ENCODE peak calls at places on chromosome 12, in eight cellular contexts. Z is Peyer's patch; F is GM23248; U is neural progenitor cell; A is IMR-90; G is lower lobe of right lung; E is upper lobe of left lung; H is CD8-positive, alpha-beta T cell. W is an unnamed sample.

GRCh38 chr12:113781415-113782198 is 184.5 kb downstream of the RBM19 start:
- DNase-seq in H (no peak), F (peak; percentile 53), E (no peak), U (no peak), G (no peak), Z (no peak), A (peak; percentile 59), W (no peak)

GRCh38 chr12:119593578-119594398 is at the start of gene TMEM233:
- DNase-seq in H (no peak), U (peak; percentile 83), A (no peak), Z (no peak), F (no peak), G (peak; percentile 46), E (peak; percentile 84), W (no peak)

GRCh38 chr12:60148109-60148508 is 552.3 kb downstream of the SLC16A7 start:
- DNase-seq in G (no peak), H (no peak), A (peak; percentile 92), E (no peak), F (peak; percentile 94), U (no peak), Z (no peak), W (no peak)

GRCh38 chr12:22625671-22626251 is 790 bp downstream of the ETNK1 start:
- DNase-seq in E (no peak), F (peak; percentile 59), A (peak; percentile 29), Z (peak; percentile 66), H (peak; percentile 33), U (peak; percentile 82), G (peak; percentile 45), W (peak; percentile 26)

GRCh38 chr12:3222935-3223334 is 145.8 kb downstream of the TSPAN9 start:
- DNase-seq in F (no peak), U (no peak), A (no peak), H (no peak), E (no peak), G (no peak), Z (no peak), W (no peak)

GRCh38 chr12:85626031-85626781 is 210.0 kb downstream of the RASSF9 start:
- DNase-seq in F (peak; percentile 88), U (no peak), G (no peak), H (no peak), E (no peak), Z (no peak), A (peak; percentile 88), W (no peak)

GRCh38 chr12:109289004-109289403 is 20.1 kb downstream of the FOXN4 start:
- DNase-seq in G (no peak), Z (no peak), U (no peak), H (no peak), F (no peak), A (no peak), E (no peak), W (no peak)

GRCh38 chr12:139585-139984 is 73.0 kb downstream of the IQSEC3 start:
- DNase-seq in E (no peak), A (peak; percentile 20), F (peak; percentile 19), U (peak; percentile 69), H (no peak), G (peak; percentile 34), Z (no peak), W (no peak)

GRCh38 chr12:90062799-90063198 is 354.2 kb upstream of the ATP2B1 start:
- DNase-seq in G (no peak), Z (no peak), F (no peak), U (no peak), A (no peak), H (no peak), E (no peak), W (no peak)

GRCh38 chr12:130016194-130016593 is 112.4 kb upstream of the TMEM132D start:
- DNase-seq in G (no peak), H (no peak), E (no peak), F (no peak), Z (no peak), A (no peak), U (no peak), W (no peak)

GRCh38 chr12:29104495-29104894 is 44.6 kb upstream of the FAR2 start:
- DNase-seq in H (no peak), G (no peak), A (no peak), F (no peak), Z (no peak), E (no peak), U (no peak), W (peak; percentile 10)

GRCh38 chr12:129304532-129304931 is 451.3 kb downstream of the GLT1D1 start:
- DNase-seq in U (no peak), F (no peak), Z (no peak), E (no peak), G (peak; percentile 49), H (no peak), A (no peak), W (no peak)

GRCh38 chr12:24479131-24479530 is 469.8 kb downstream of the BCAT1 start:
- DNase-seq in Z (no peak), F (no peak), A (no peak), H (no peak), E (no peak), U (no peak), G (no peak), W (no peak)

GRCh38 chr12:131568336-131568735 is 142.6 kb upstream of the SFSWAP start:
- DNase-seq in H (no peak), E (no peak), F (no peak), G (no peak), A (no peak), U (no peak), Z (no peak), W (no peak)

DNA sequence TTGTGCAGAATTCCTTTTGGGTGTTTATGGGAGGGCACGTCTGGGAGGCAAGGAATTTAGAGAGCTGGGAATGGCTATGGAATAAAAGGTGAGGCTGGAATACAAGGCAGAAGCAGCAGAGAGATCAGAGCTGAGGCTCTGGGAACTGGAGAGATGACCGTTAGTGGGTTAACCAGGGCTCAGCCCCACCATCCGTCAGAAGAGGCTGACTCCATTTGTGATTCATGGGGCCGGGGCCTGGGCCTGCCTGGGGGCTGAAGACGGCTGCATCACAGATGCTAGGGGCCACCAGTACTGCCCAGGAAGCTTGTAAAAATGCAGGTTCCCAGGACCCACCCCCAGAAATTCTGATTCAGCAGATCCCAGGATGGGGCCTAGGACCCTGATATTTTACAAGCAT is 398.1 kb downstream of the MED13L start:
- DNase-seq in U (no peak), G (no peak), H (no peak), F (no peak), E (peak; percentile 20), A (no peak), Z (no peak), W (no peak)
- H3K4me3 ChIP-seq in U (no peak overlapping the region), G (no peak overlapping the region), H (no peak overlapping the region), F (no peak overlapping the region), E (no peak overlapping the region), A (no peak overlapping the region), Z (no peak overlapping the region), W (no peak overlapping the region)

DNA sequence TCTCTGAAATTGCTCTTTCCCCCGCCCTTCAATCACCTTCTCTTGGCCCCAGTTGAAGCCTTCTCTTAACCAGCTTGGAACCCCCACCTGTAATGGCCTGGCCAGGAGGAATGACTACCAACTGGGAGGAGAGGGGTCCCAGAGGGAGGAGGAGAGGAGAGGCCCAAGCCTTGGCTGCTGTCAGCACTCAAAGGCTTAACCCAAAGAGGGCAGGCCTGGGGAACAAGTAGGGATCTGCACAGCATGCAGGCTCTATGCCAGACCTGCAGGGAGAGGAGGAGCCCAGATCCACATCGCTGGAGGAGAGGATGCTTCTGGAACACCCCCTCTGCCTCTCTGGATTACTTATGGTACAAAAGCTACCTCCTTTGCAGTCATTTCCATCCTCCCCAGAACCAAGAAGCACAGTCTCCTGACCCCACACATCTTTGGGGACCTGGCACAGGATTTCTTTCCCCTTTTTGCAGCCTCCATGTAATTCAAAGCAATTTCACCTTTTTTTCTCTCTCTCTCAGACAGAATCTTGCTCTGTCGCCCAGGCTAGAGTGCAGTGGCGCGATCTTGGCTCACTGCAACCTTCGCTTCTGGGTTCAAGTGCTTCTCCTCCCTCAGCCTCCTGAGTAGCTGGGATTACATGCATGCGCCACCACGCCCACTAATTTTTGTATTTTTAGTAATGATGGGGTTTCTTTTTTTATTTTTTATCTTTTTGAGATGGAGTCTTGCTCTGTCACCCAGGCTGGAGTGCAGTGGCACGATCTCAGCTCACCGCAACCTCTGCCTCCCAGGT is 6.2 kb downstream of the RARG start:
- DNase-seq in U (peak; percentile 46), Z (no peak), H (no peak), G (peak; percentile 26), A (no peak), E (no peak), F (peak; percentile 43), W (no peak)
- H3K27ac ChIP-seq in U (no peak overlapping the region), Z (no peak overlapping the region), H (no peak overlapping the region), G (no peak overlapping the region), A (no peak overlapping the region), E (no peak overlapping the region), F (peak overlapping the region; percentile 99), W (no peak overlapping the region)

GRCh38 chr12:49160415-49160814 is 28.5 kb downstream of the TUBA1A start:
- DNase-seq in U (no peak), F (no peak), Z (no peak), G (no peak), H (no peak), A (no peak), E (no peak), W (no peak)
- H3K4me3 ChIP-seq in U (no peak overlapping the region), F (no peak overlapping the region), Z (no peak overlapping the region), G (no peak overlapping the region), H (no peak overlapping the region), A (no peak overlapping the region), E (no peak overlapping the region), W (no peak overlapping the region)

GRCh38 chr12:55717397-55718007 is 1.7 kb downstream of the BLOC1S1 start:
- DNase-seq in G (no peak), A (peak; percentile 86), U (no peak), E (no peak), Z (no peak), F (peak; percentile 74), H (no peak), W (no peak)

GRCh38 chr12:55713721-55714120 is 2.1 kb upstream of the BLOC1S1 start:
- DNase-seq in H (no peak), A (peak; percentile 89), Z (no peak), F (peak; percentile 93), G (no peak), E (no peak), U (no peak), W (no peak)

GRCh38 chr12:55715833-55716581 is at the start of gene BLOC1S1:
- DNase-seq in A (peak; percentile 91), E (peak; percentile 97), H (peak; percentile 92), G (peak; percentile 95), F (peak; percentile 92), Z (peak; percentile 97), U (peak; percentile 95), W (peak; percentile 82)

GRCh38 chr12:55716582-55717396 is 943 bp downstream of the BLOC1S1 start:
- DNase-seq in F (peak; percentile 49), G (no peak), H (no peak), U (peak; percentile 43), A (no peak), Z (no peak), E (no peak), W (no peak)

GRCh38 chr12:55715169-55715764 is 579 bp upstream of the BLOC1S1 start:
- DNase-seq in H (no peak), G (no peak), F (no peak), A (no peak), E (no peak), Z (no peak), U (no peak), W (no peak)
- H3K27ac ChIP-seq in H (no peak overlapping the region), G (peak overlapping the region; percentile 90), F (peak overlapping the region; percentile 90), A (peak overlapping the region; percentile 84), E (peak overlapping the region; percentile 93), Z (peak overlapping the region; percentile 99), U (no peak overlapping the region), W (peak overlapping the region; percentile 92)

GRCh38 chr12:57479043-57479375 is 657 bp downstream of the ARHGAP9 start:
- DNase-seq in Z (no peak), F (no peak), G (no peak), E (no peak), H (no peak), U (no peak), A (no peak), W (no peak)
- H3K4me3 ChIP-seq in Z (peak overlapping the region; percentile 44), F (no peak overlapping the region), G (peak overlapping the region; percentile 57), E (peak overlapping the region; percentile 14), H (peak overlapping the region; percentile 83), U (no peak overlapping the region), A (no peak overlapping the region), W (peak overlapping the region; percentile 95)